ENCODE peak calls at places on chromosomes 12 and 14, in four cellular contexts. N, S, K and A are unnamed samples.
A peak's percentile ranks its signal among the peaks of the same experiment; 100 is the strongest.

GRCh38 chr14:75234173-75234855 is 44.3 kb upstream of the FOS start:
- DNase-seq in N (peak; percentile 74), S (peak; percentile 95), K (no peak), A (no peak)

GRCh38 chr12:12744556-12745305 is 27.6 kb downstream of the CDKN1B start:
- DNase-seq in N (no peak), S (no peak), K (no peak), A (no peak)

GRCh38 chr14:76710093-76711010 is 50.9 kb upstream of the VASH1 start:
- DNase-seq in N (peak; percentile 63), S (peak; percentile 18), K (no peak), A (peak; percentile 60)

GRCh38 chr12:110279976-110280783 is 867 bp upstream of the ATP2A2 start:
- DNase-seq in N (no peak), S (peak; percentile 61), K (peak; percentile 72), A (peak; percentile 66)

GRCh38 chr12:117533687-117534086 is 172.3 kb upstream of the NOS1 start:
- DNase-seq in N (no peak), S (no peak), K (no peak), A (no peak)

GRCh38 chr14:47678157-47678556 is 2.8 kb upstream of the MDGA2 start:
- DNase-seq in N (no peak), S (no peak), K (no peak), A (no peak)

GRCh38 chr12:45743247-45743646 is 13.7 kb downstream of the ARID2 start:
- DNase-seq in N (no peak), S (no peak), K (no peak), A (no peak)

GRCh38 chr12:79685068-79685467 is 5.7 kb downstream of the PAWR start:
- DNase-seq in N (peak; percentile 70), S (peak; percentile 75), K (no peak), A (no peak)

GRCh38 chr14:89504602-89505320 is 87.7 kb upstream of the FOXN3 start:
- DNase-seq in N (peak; percentile 76), S (peak; percentile 82), K (no peak), A (peak; percentile 84)

GRCh38 chr14:84128025-84128424 is 1401.9 kb upstream of the FLRT2 start:
- DNase-seq in N (no peak), S (no peak), K (no peak), A (no peak)

GRCh38 chr12:94750891-94751290 is 100.5 kb upstream of the TMCC3 start:
- DNase-seq in N (no peak), S (no peak), K (no peak), A (no peak)

GRCh38 chr14:45673420-45673819 is 420.4 kb upstream of the MIS18BP1 start:
- DNase-seq in N (no peak), S (no peak), K (no peak), A (no peak)

GRCh38 chr14:94115631-94116030 is 5.1 kb downstream of the IFI27 start:
- DNase-seq in N (no peak), S (no peak), K (no peak), A (no peak)

GRCh38 chr14:44640416-44640815 is 133.3 kb upstream of the FSCB start:
- DNase-seq in N (no peak), S (no peak), K (no peak), A (no peak)

GRCh38 chr12:14768823-14769405 is 34.4 kb downstream of the WBP11 start:
- DNase-seq in N (peak; percentile 19), S (no peak), K (no peak), A (no peak)

GRCh38 chr12:2613674-2614073 is 181.1 kb upstream of the FKBP4 start:
- DNase-seq in N (peak; percentile 97), S (peak; percentile 96), K (no peak), A (peak; percentile 22)

GRCh38 chr12:84658877-84659276 is 253.7 kb downstream of the SLC6A15 start:
- DNase-seq in N (no peak), S (no peak), K (no peak), A (no peak)

GRCh38 chr14:21496453-21496852 is 14.7 kb downstream of the METTL3 start:
- DNase-seq in N (peak; percentile 71), S (no peak), K (no peak), A (no peak)

GRCh38 chr14:104730504-104730903 is 6.5 kb downstream of the ADSS1 start:
- DNase-seq in N (no peak), S (no peak), K (no peak), A (no peak)

GRCh38 chr14:47674546-47675238 is 713 bp downstream of the MDGA2 start:
- DNase-seq in N (no peak), S (no peak), K (no peak), A (no peak)

GRCh38 chr12:76957306-76957705 is 78.5 kb upstream of the CSRP2 start:
- DNase-seq in N (no peak), S (no peak), K (no peak), A (no peak)

GRCh38 chr12:63164911-63165310 is 13.9 kb upstream of the AVPR1A start:
- DNase-seq in N (no peak), S (no peak), K (no peak), A (no peak)

GRCh38 chr12:1369942-1370620 is 224.3 kb downstream of the FBXL14 start:
- DNase-seq in N (no peak), S (no peak), K (no peak), A (no peak)

GRCh38 chr14:101256266-101256665 is 305.0 kb upstream of the DIO3 start:
- DNase-seq in N (no peak), S (no peak), K (no peak), A (no peak)

GRCh38 chr14:101705733-101706508 is 55.6 kb upstream of the PPP2R5C start:
- DNase-seq in N (peak; percentile 34), S (no peak), K (no peak), A (peak; percentile 87)

GRCh38 chr12:52796429-52796794 is 495 bp upstream of the KRT3 start:
- DNase-seq in N (no peak), S (no peak), K (no peak), A (no peak)

GRCh38 chr12:61412209-61412608 is 848.0 kb upstream of the USP15 start:
- DNase-seq in N (no peak), S (no peak), K (no peak), A (no peak)